ENCODE peak calls at places on chromosomes 13 and 19, in four cellular contexts. F, D, V and E are unnamed samples.

GRCh38 chr13:36006347-36006746 is 124.8 kb downstream of the DCLK1 start:
- DNase-seq in F (no peak), D (no peak), V (no peak), E (no peak)

GRCh38 chr13:52845766-52846566 is 2.5 kb downstream of the PCDH8 start:
- DNase-seq in F (peak), D (no peak), V (no peak), E (peak)

GRCh38 chr13:80945328-80945727 is 604.4 kb upstream of the SPRY2 start:
- DNase-seq in F (peak), D (no peak), V (no peak), E (no peak)

GRCh38 chr13:61414686-61415664 is 674 bp downstream of the PCDH20 start:
- DNase-seq in F (peak), D (no peak), V (no peak), E (peak)

GRCh38 chr19:58394821-58395219 is 636 bp upstream of the RNF225 start:
- DNase-seq in F (no peak), D (no peak), V (no peak), E (no peak)

GRCh38 chr13:67273001-67273400 is 42.9 kb upstream of the PCDH9 start:
- DNase-seq in F (no peak), D (no peak), V (no peak), E (no peak)

GRCh38 chr13:50052478-50052877 is 37.2 kb downstream of the KCNRG start:
- DNase-seq in F (no peak), D (no peak), V (no peak), E (no peak)

GRCh38 chr19:52492991-52493470 is 34.4 kb upstream of the ZNF808 start:
- DNase-seq in F (peak), D (no peak), V (no peak), E (no peak)

GRCh38 chr19:35310811-35311465 is 18.0 kb upstream of the CD22 start:
- DNase-seq in F (no peak), D (no peak), V (no peak), E (no peak)

GRCh38 chr13:21164631-21165030 is 11.7 kb downstream of the SKA3 start:
- DNase-seq in F (no peak), D (no peak), V (no peak), E (no peak)

GRCh38 chr13:73449258-73449657 is 390.5 kb downstream of the KLF5 start:
- DNase-seq in F (no peak), D (no peak), V (no peak), E (no peak)

GRCh38 chr19:13318190-13318589 is 168.0 kb downstream of the IER2 start:
- DNase-seq in F (no peak), D (no peak), V (no peak), E (no peak)

GRCh38 chr13:75255159-75255558 is 226.8 kb downstream of the TBC1D4 start:
- DNase-seq in F (no peak), D (no peak), V (no peak), E (no peak)

GRCh38 chr19:51458899-51459592 is 792 bp upstream of the SIGLEC8 start:
- DNase-seq in F (no peak), D (no peak), V (no peak), E (no peak)